ENCODE peak calls at places on chromosomes 3 and 15, in seven cellular contexts. One of them, this sample, is unnamed.

GRCh38 chr3:51336261-51336660 is 48.8 kb upstream of the MANF start:
- DNase-seq in vagina: peak
- DNase-seq in AG04450: no peak
- DNase-seq in neural progenitor cell: no peak
- DNase-seq in kidney: no peak
- DNase-seq in fibroblast of lung: no peak
- DNase-seq in uterus: no peak
- DNase-seq in this sample: no peak

GRCh38 chr3:152769523-152769922 is 65.4 kb upstream of the P2RY1 start:
- DNase-seq in vagina: no peak
- DNase-seq in AG04450: no peak
- DNase-seq in neural progenitor cell: no peak
- DNase-seq in kidney: no peak
- DNase-seq in fibroblast of lung: no peak
- DNase-seq in uterus: no peak
- DNase-seq in this sample: no peak

GRCh38 chr3:901953-902778 is 190.7 kb upstream of the CNTN6 start:
- DNase-seq in vagina: no peak
- DNase-seq in AG04450: no peak
- DNase-seq in neural progenitor cell: no peak
- DNase-seq in kidney: no peak
- DNase-seq in fibroblast of lung: no peak
- DNase-seq in uterus: no peak
- DNase-seq in this sample: no peak

GRCh38 chr15:58528197-58528870 is 96.5 kb downstream of the LIPC start:
- DNase-seq in vagina: no peak
- DNase-seq in AG04450: no peak
- DNase-seq in neural progenitor cell: no peak
- DNase-seq in kidney: no peak
- DNase-seq in fibroblast of lung: peak
- DNase-seq in uterus: no peak
- DNase-seq in this sample: no peak

GRCh38 chr3:194960446-194961032 is 274.9 kb downstream of the FAM43A start:
- DNase-seq in vagina: peak
- DNase-seq in AG04450: no peak
- DNase-seq in neural progenitor cell: no peak
- DNase-seq in kidney: no peak
- DNase-seq in fibroblast of lung: no peak
- DNase-seq in uterus: no peak
- DNase-seq in this sample: no peak

GRCh38 chr15:60423540-60423939 is 25.8 kb upstream of the ANXA2 start:
- DNase-seq in vagina: no peak
- DNase-seq in AG04450: peak
- DNase-seq in neural progenitor cell: peak
- DNase-seq in kidney: no peak
- DNase-seq in fibroblast of lung: peak
- DNase-seq in uterus: no peak
- DNase-seq in this sample: no peak

GRCh38 chr3:169668957-169669681 is 5.6 kb upstream of the MECOM start:
- DNase-seq in vagina: no peak
- DNase-seq in AG04450: no peak
- DNase-seq in neural progenitor cell: peak
- DNase-seq in kidney: peak
- DNase-seq in fibroblast of lung: peak
- DNase-seq in uterus: peak
- DNase-seq in this sample: no peak

GRCh38 chr3:70531063-70531657 is 218.7 kb upstream of the MDFIC2 start:
- DNase-seq in vagina: no peak
- DNase-seq in AG04450: no peak
- DNase-seq in neural progenitor cell: peak
- DNase-seq in kidney: no peak
- DNase-seq in fibroblast of lung: peak
- DNase-seq in uterus: no peak
- DNase-seq in this sample: no peak

GRCh38 chr15:70248116-70249025 is 150.7 kb upstream of the TLE3 start:
- DNase-seq in vagina: no peak
- DNase-seq in AG04450: no peak
- DNase-seq in neural progenitor cell: peak
- DNase-seq in kidney: peak
- DNase-seq in fibroblast of lung: no peak
- DNase-seq in uterus: no peak
- DNase-seq in this sample: peak

GRCh38 chr3:71789922-71790321 is 5.0 kb upstream of the PROK2 start:
- DNase-seq in vagina: no peak
- DNase-seq in AG04450: no peak
- DNase-seq in neural progenitor cell: no peak
- DNase-seq in kidney: no peak
- DNase-seq in fibroblast of lung: no peak
- DNase-seq in uterus: no peak
- DNase-seq in this sample: no peak

GRCh38 chr3:106457278-106458210 is 588.7 kb upstream of the CBLB start:
- DNase-seq in vagina: no peak
- DNase-seq in AG04450: peak
- DNase-seq in neural progenitor cell: no peak
- DNase-seq in kidney: no peak
- DNase-seq in fibroblast of lung: peak
- DNase-seq in uterus: no peak
- DNase-seq in this sample: no peak

GRCh38 chr3:128621931-128622330 is 28.7 kb downstream of the RPN1 start:
- DNase-seq in vagina: no peak
- DNase-seq in AG04450: no peak
- DNase-seq in neural progenitor cell: no peak
- DNase-seq in kidney: no peak
- DNase-seq in fibroblast of lung: no peak
- DNase-seq in uterus: no peak
- DNase-seq in this sample: no peak

GRCh38 chr15:80904941-80905532 is 84.6 kb downstream of the MESD start:
- DNase-seq in vagina: no peak
- DNase-seq in AG04450: no peak
- DNase-seq in neural progenitor cell: no peak
- DNase-seq in kidney: no peak
- DNase-seq in fibroblast of lung: no peak
- DNase-seq in uterus: no peak
- DNase-seq in this sample: no peak

GRCh38 chr15:46091860-46092450 is 457.1 kb downstream of the SQOR start:
- DNase-seq in vagina: no peak
- DNase-seq in AG04450: peak
- DNase-seq in neural progenitor cell: peak
- DNase-seq in kidney: no peak
- DNase-seq in fibroblast of lung: peak
- DNase-seq in uterus: no peak
- DNase-seq in this sample: no peak

GRCh38 chr3:59502806-59503205 is 453.0 kb upstream of the CFAP20DC start:
- DNase-seq in vagina: no peak
- DNase-seq in AG04450: peak
- DNase-seq in neural progenitor cell: no peak
- DNase-seq in kidney: no peak
- DNase-seq in fibroblast of lung: peak
- DNase-seq in uterus: no peak
- DNase-seq in this sample: no peak

GRCh38 chr15:38406451-38406850 is 47.5 kb upstream of the FAM98B start:
- DNase-seq in vagina: no peak
- DNase-seq in AG04450: no peak
- DNase-seq in neural progenitor cell: no peak
- DNase-seq in kidney: no peak
- DNase-seq in fibroblast of lung: peak
- DNase-seq in uterus: no peak
- DNase-seq in this sample: no peak

GRCh38 chr3:159513867-159514380 is 474.7 kb upstream of the IL12A start:
- DNase-seq in vagina: no peak
- DNase-seq in AG04450: no peak
- DNase-seq in neural progenitor cell: no peak
- DNase-seq in kidney: no peak
- DNase-seq in fibroblast of lung: peak
- DNase-seq in uterus: no peak
- DNase-seq in this sample: no peak

GRCh38 chr3:132521921-132522320 is 75.1 kb upstream of the ACKR4 start:
- DNase-seq in vagina: no peak
- DNase-seq in AG04450: no peak
- DNase-seq in neural progenitor cell: no peak
- DNase-seq in kidney: no peak
- DNase-seq in fibroblast of lung: no peak
- DNase-seq in uterus: no peak
- DNase-seq in this sample: no peak

GRCh38 chr3:135908225-135908624 is 57.3 kb upstream of the PPP2R3A start:
- DNase-seq in vagina: no peak
- DNase-seq in AG04450: no peak
- DNase-seq in neural progenitor cell: no peak
- DNase-seq in kidney: peak
- DNase-seq in fibroblast of lung: peak
- DNase-seq in uterus: no peak
- DNase-seq in this sample: no peak

GRCh38 chr3:135911106-135911505 is 54.4 kb upstream of the PPP2R3A start:
- DNase-seq in vagina: no peak
- DNase-seq in AG04450: no peak
- DNase-seq in neural progenitor cell: no peak
- DNase-seq in kidney: no peak
- DNase-seq in fibroblast of lung: no peak
- DNase-seq in uterus: no peak
- DNase-seq in this sample: no peak

GRCh38 chr3:135907422-135908165 is 57.9 kb upstream of the PPP2R3A start:
- DNase-seq in vagina: no peak
- DNase-seq in AG04450: no peak
- DNase-seq in neural progenitor cell: no peak
- DNase-seq in kidney: no peak
- DNase-seq in fibroblast of lung: no peak
- DNase-seq in uterus: no peak
- DNase-seq in this sample: no peak

GRCh38 chr3:135908737-135909136 is 56.8 kb upstream of the PPP2R3A start:
- DNase-seq in vagina: no peak
- DNase-seq in AG04450: no peak
- DNase-seq in neural progenitor cell: no peak
- DNase-seq in kidney: no peak
- DNase-seq in fibroblast of lung: no peak
- DNase-seq in uterus: no peak
- DNase-seq in this sample: no peak

GRCh38 chr3:135905058-135905724 is 60.3 kb upstream of the PPP2R3A start:
- DNase-seq in vagina: no peak
- DNase-seq in AG04450: no peak
- DNase-seq in neural progenitor cell: peak
- DNase-seq in kidney: no peak
- DNase-seq in fibroblast of lung: peak
- DNase-seq in uterus: no peak
- DNase-seq in this sample: no peak
- TF ChIP-seq CTCF in vagina: no peak
- TF ChIP-seq CTCF in AG04450: peak
- TF ChIP-seq CTCF in neural progenitor cell: peak
- TF ChIP-seq CTCF in kidney: peak
- TF ChIP-seq CTCF in fibroblast of lung: peak
- TF ChIP-seq CTCF in uterus: no peak
- TF ChIP-seq CTCF in this sample: peak

DNA sequence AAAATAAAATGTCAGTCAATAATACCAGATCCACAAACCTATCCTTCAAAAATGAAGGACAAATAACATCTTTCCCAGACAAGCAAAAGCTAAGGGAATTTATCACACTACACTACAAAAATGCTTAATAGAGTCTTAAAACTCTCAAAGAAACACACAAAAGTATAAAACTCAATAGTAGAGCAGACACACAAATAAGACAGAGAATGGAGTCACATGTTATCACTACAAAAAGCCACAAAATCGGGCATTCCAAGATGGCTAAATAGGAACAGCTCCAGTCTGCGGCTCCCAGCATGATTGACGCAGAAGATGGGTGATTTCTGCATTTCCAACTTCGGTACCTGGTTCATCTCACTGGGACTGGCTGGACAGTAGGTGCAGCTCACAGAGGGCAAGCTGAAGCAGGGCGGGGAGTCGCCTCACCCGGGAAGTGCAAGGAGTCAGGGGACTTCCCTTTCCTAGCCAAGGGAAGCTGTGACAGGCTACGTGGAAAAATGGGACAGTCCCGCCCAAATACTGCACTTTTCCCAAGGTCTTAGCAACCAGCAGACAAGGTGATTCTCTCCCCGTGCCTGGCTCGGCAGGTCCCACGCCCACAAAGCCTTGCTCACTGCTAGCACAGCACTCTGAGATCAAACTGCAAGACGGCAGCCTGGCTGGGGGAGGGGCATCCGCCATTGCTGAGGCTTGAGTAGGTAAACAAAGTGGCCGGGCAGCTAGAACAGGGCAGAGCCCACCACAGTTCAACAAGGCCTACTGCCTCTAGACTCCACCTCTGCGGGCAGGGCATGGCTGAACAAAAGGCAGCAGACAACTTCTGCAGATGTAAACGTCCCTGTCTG is 46.3 kb downstream of the SENP7 start:
- DNase-seq in vagina: no peak
- DNase-seq in AG04450: no peak
- DNase-seq in neural progenitor cell: peak
- DNase-seq in kidney: peak
- DNase-seq in fibroblast of lung: no peak
- DNase-seq in uterus: no peak
- DNase-seq in this sample: no peak
- TF ChIP-seq CTCF in vagina: no peak
- TF ChIP-seq CTCF in AG04450: no peak
- TF ChIP-seq CTCF in neural progenitor cell: no peak
- TF ChIP-seq CTCF in kidney: no peak
- TF ChIP-seq CTCF in fibroblast of lung: no peak
- TF ChIP-seq CTCF in uterus: no peak
- TF ChIP-seq CTCF in this sample: no peak

GRCh38 chr3:29850641-29851040 is 569.8 kb downstream of the RBMS3 start:
- DNase-seq in vagina: no peak
- DNase-seq in AG04450: no peak
- DNase-seq in neural progenitor cell: peak
- DNase-seq in kidney: no peak
- DNase-seq in fibroblast of lung: no peak
- DNase-seq in uterus: no peak
- DNase-seq in this sample: no peak
- TF ChIP-seq CTCF in vagina: no peak
- TF ChIP-seq CTCF in AG04450: no peak
- TF ChIP-seq CTCF in neural progenitor cell: peak
- TF ChIP-seq CTCF in kidney: no peak
- TF ChIP-seq CTCF in fibroblast of lung: peak
- TF ChIP-seq CTCF in uterus: no peak
- TF ChIP-seq CTCF in this sample: no peak

DNA sequence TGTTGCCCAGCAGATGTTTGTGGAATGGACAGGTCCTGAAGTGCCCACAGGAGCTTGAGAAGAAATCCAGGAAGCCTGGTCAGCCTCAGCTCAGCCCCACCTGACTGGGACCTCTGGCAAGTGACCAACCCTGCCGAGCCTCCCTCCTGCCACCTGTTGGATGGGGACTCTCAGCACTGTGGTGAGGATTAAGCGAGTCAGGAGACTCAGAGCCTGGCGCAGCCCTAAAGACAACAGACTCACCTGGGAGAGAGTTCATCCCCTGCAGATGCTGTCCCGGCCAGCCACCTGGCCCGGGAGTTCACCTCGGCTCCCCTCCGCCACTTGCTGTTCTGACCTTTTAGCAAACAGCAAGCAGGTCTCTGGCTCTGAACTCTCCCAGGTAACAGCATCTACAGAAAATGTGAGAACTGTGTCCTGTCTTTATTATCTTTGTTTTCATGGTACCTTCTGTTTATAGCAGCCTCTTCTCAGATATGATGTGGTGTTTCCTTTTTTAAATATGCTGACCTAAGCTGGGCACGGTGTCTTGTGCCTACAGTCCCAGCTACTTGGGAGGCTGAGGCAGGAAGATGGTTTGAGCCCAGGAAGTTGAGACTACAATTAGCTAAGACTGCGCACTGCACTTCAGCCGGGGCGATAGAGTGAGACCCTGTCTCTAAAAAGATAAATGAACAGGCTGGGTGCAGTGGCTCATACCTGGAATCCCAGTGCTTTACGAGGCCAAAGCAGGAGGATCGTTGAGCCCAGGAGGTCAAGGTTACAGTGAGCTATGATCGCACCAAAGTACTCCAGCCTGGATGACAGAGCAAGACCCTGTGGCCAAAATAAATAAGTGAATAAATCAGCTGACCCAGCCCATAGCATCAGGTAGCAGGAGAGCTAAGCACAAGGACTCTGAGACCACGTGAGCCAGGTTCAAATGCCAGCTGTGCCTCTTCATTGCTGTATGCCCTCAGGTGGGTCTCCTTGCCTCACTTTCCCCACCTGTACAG is 32.4 kb upstream of the SLC6A6 start:
- DNase-seq in vagina: no peak
- DNase-seq in AG04450: no peak
- DNase-seq in neural progenitor cell: peak
- DNase-seq in kidney: no peak
- DNase-seq in fibroblast of lung: no peak
- DNase-seq in uterus: no peak
- DNase-seq in this sample: no peak
- TF ChIP-seq CTCF in vagina: no peak
- TF ChIP-seq CTCF in AG04450: no peak
- TF ChIP-seq CTCF in neural progenitor cell: peak
- TF ChIP-seq CTCF in kidney: no peak
- TF ChIP-seq CTCF in fibroblast of lung: no peak
- TF ChIP-seq CTCF in uterus: no peak
- TF ChIP-seq CTCF in this sample: no peak

This sample was measured in D721Med.